ENCODE peak calls at places on chromosomes 3 and 15, in seven cellular contexts. X is upper lobe of right lung; N is RWPE2; I is CD4-positive, alpha-beta T cell; T is colonic mucosa; Y is cardiac muscle cell; K is suprapubic skin. J is an unnamed sample. For H3K9me3, the result is how much of the 10 kb centered on the place peaks cover.

GRCh38 chr3:87873136-87873535 is 185.7 kb downstream of the CGGBP1 start:
- DNase-seq in I (no peak), Y (no peak), N (no peak), K (no peak), X (no peak), T (no peak), J (no peak)

GRCh38 chr15:29124581-29125381 is 144.8 kb downstream of the NSMCE3 start:
- DNase-seq in X (no peak), I (no peak), N (no peak), Y (no peak), K (no peak), T (no peak), J (no peak)

GRCh38 chr3:148962513-148962912 is 28.8 kb upstream of the GYG1 start:
- DNase-seq in N (no peak), Y (peak), I (no peak), T (no peak), K (no peak), X (no peak), J (no peak)

GRCh38 chr3:125148836-125149235 is 63.7 kb downstream of the SLC12A8 start:
- DNase-seq in I (no peak), K (peak), Y (no peak), X (peak), T (no peak), N (no peak), J (no peak)

GRCh38 chr3:194312186-194312742 is 38.9 kb downstream of the CPN2 start:
- DNase-seq in K (peak), N (no peak), I (peak), Y (no peak), T (no peak), X (peak), J (no peak)

GRCh38 chr3:136250862-136251460 is 821 bp downstream of the PCCB start:
- DNase-seq in T (peak), K (peak), I (peak), X (peak), Y (peak), N (no peak), J (no peak)

GRCh38 chr3:41199866-41200668 is 762 bp downstream of the CTNNB1 start:
- DNase-seq in X (peak), N (no peak), Y (no peak), I (no peak), K (peak), T (peak), J (no peak)

GRCh38 chr3:158702815-158703481 is 29.3 kb downstream of the RARRES1 start:
- DNase-seq in T (no peak), N (no peak), I (no peak), X (no peak), K (no peak), Y (no peak), J (no peak)

GRCh38 chr15:44033894-44034293 is 161.2 kb downstream of the FRMD5 start:
- DNase-seq in Y (peak), X (no peak), K (no peak), N (no peak), I (no peak), T (no peak), J (no peak)

GRCh38 chr15:79399591-79399990 is 32.5 kb upstream of the MINAR1 start:
- DNase-seq in X (no peak), T (no peak), Y (no peak), K (no peak), N (no peak), I (no peak), J (no peak)

GRCh38 chr3:149620291-149621020 is 37.4 kb downstream of the WWTR1 start:
- DNase-seq in K (no peak), I (no peak), T (no peak), X (no peak), Y (no peak), N (no peak), J (no peak)

GRCh38 chr15:90895571-90896117 is 7.5 kb upstream of the MAN2A2 start:
- DNase-seq in X (no peak), K (no peak), T (no peak), Y (no peak), N (no peak), I (no peak), J (no peak)

GRCh38 chr3:51682079-51682478 is 11.0 kb downstream of the TEX264 start:
- DNase-seq in I (peak), T (peak), X (no peak), Y (peak), N (no peak), K (no peak), J (peak)

GRCh38 chr15:31328999-31329639 is 2.5 kb downstream of the KLF13 start:
- DNase-seq in K (no peak), X (peak), T (peak), I (peak), N (no peak), Y (no peak), J (peak)

GRCh38 chr15:91469627-91470567 is 369.8 kb downstream of the SV2B start:
- DNase-seq in Y (peak), I (peak), K (no peak), N (no peak), X (no peak), T (peak), J (peak)

GRCh38 chr3:109195812-109196211 is 59.3 kb downstream of the C3orf85 start:
- DNase-seq in K (no peak), X (no peak), T (no peak), Y (no peak), N (no peak), I (no peak), J (no peak)

GRCh38 chr3:48426401-48426909 is 3.4 kb downstream of the PLXNB1 start:
- DNase-seq in N (no peak), Y (no peak), X (no peak), T (no peak), I (no peak), K (no peak), J (no peak)

GRCh38 chr15:40930430-40931299 is 1.5 kb downstream of the DLL4 start:
- DNase-seq in N (peak), X (peak), T (peak), Y (peak), I (peak), K (peak), J (no peak)

GRCh38 chr3:119883461-119884160 is 101.7 kb downstream of the NR1I2 start:
- DNase-seq in T (no peak), Y (no peak), K (no peak), I (no peak), N (no peak), X (no peak), J (no peak)

GRCh38 chr15:48682949-48683651 is 37.6 kb upstream of the FBN1 start:
- DNase-seq in K (peak), T (peak), X (no peak), I (no peak), Y (no peak), N (peak), J (no peak)

GRCh38 chr15:63364293-63365003 is 17.2 kb downstream of the CA12 start:
- DNase-seq in N (no peak), I (no peak), Y (no peak), X (no peak), K (no peak), T (no peak), J (no peak)

GRCh38 chr3:133661454-133662255 is at the start of gene TOPBP1:
- DNase-seq in T (peak), N (peak), Y (peak), I (peak), X (peak), K (peak), J (peak)

GRCh38 chr3:64686446-64686908 is 1.3 kb downstream of the ADAMTS9 start:
- DNase-seq in K (no peak), Y (peak), X (peak), T (peak), N (no peak), I (no peak), J (no peak)

GRCh38 chr3:11477286-11477935 is 166.3 kb downstream of the VGLL4 start:
- DNase-seq in X (no peak), T (no peak), I (no peak), K (no peak), N (no peak), Y (no peak), J (no peak)

GRCh38 chr3:148512648-148513047 is 185.1 kb upstream of the AGTR1 start:
- DNase-seq in N (no peak), T (no peak), K (no peak), Y (no peak), X (no peak), I (no peak), J (no peak)

GRCh38 chr3:63042866-63043265 is 167.7 kb upstream of the CADPS start:
- DNase-seq in I (no peak), T (no peak), Y (no peak), X (no peak), K (no peak), N (no peak), J (no peak)

GRCh38 chr3:72924055-72924454 is 36.2 kb downstream of the GXYLT2 start:
- DNase-seq in K (no peak), Y (no peak), N (no peak), T (no peak), I (no peak), X (no peak), J (no peak)

GRCh38 chr15:35674873-35675781 is 129.2 kb upstream of the DPH6 start:
- DNase-seq in N (no peak), K (no peak), T (no peak), Y (peak), X (no peak), I (no peak), J (no peak)

GRCh38 chr3:198109883-198110282 is 149.9 kb downstream of the LMLN start:
- DNase-seq in X (no peak), T (no peak), N (no peak), K (no peak), I (no peak), Y (no peak), J (no peak)
- H3K9me3 ChIP-seq in X (under half), T (under half), N (under half), K (under half), I (under half), Y (under half), J (under half)

GRCh38 chr3:196754215-196754937 is 14.7 kb downstream of the PAK2 start:
- DNase-seq in X (no peak), K (no peak), N (no peak), Y (no peak), I (no peak), T (peak), J (no peak)

GRCh38 chr3:196757876-196758739 is 18.5 kb downstream of the PAK2 start:
- DNase-seq in X (no peak), N (no peak), T (no peak), Y (no peak), I (no peak), K (no peak), J (no peak)

GRCh38 chr3:196756738-196757137 is 17.1 kb downstream of the PAK2 start:
- DNase-seq in K (no peak), X (no peak), I (no peak), Y (no peak), T (no peak), N (no peak), J (no peak)

GRCh38 chr3:196749125-196749524 is 9.5 kb downstream of the PAK2 start:
- DNase-seq in Y (no peak), X (no peak), K (no peak), I (no peak), T (no peak), N (no peak), J (no peak)

GRCh38 chr3:196753201-196753600 is 13.5 kb downstream of the PAK2 start:
- DNase-seq in X (no peak), Y (no peak), I (no peak), N (no peak), K (no peak), T (no peak), J (no peak)
- H3K9me3 ChIP-seq in X (under half), Y (under half), I (under half), N (under half), K (under half), T (under half), J (under half)

GRCh38 chr3:353191-353739 is 156.7 kb downstream of the CHL1 start:
- DNase-seq in I (no peak), T (no peak), N (no peak), K (no peak), X (no peak), Y (no peak), J (no peak)
- H3K9me3 ChIP-seq in I (under half), T (under half), N (under half), K (under half), X (under half), Y (under half), J (under half)

DNA sequence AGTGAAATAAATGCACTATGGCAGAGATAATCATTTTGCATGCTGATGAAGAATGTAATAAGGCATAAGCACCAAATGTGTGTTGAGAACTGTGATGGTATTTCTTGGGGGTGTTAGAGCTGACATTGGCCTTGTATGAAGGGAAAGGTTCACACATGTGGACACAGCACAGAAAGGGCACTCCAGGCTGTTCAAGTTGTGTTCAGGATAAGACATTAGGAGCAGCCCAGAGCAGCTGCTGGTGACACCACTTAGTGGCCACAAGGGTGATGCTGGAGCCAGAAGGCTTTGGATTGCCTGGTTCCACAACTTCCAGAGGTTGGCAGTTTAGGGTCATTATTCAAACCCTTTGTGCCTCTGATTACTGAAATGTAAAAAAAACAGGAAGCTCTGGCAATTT is 155.4 kb downstream of the GOLGA6L6 start:
- DNase-seq in T (no peak), N (no peak), Y (no peak), X (no peak), K (no peak), I (no peak), J (no peak)
- H3K9me3 ChIP-seq in T (under half), N (under half), Y (half or more), X (under half), K (under half), I (under half), J (under half)

GRCh38 chr15:56126409-56126808 is 117.3 kb downstream of the RFX7 start:
- DNase-seq in K (no peak), X (no peak), N (no peak), Y (no peak), T (no peak), I (no peak), J (no peak)

GRCh38 chr15:56128081-56128480 is 115.6 kb downstream of the RFX7 start:
- DNase-seq in N (no peak), X (no peak), T (no peak), K (no peak), I (no peak), Y (no peak), J (no peak)

DNA sequence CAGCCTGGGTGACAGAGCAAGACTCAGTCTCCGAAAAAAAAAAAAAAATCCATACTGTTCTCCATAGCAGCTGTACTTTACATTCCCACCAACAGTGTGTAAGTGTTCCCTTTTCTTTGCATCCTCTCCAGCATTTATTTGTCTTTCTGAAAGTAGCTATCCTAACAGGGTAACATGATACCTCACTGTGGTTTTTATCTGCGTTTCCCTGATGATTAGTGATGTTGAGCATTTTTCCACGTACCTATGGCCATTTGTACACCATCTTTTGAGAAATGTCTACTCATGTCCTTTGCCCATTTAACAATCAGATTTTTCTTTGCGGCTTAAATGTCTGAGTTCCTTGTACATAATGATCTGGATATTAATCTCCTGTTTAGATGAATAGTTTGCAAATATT is 119.3 kb downstream of the RFX7 start:
- DNase-seq in N (no peak), X (no peak), I (no peak), K (no peak), Y (no peak), T (no peak), J (no peak)
- H3K9me3 ChIP-seq in N (under half), X (under half), I (under half), K (under half), Y (under half), T (under half), J (under half)

DNA sequence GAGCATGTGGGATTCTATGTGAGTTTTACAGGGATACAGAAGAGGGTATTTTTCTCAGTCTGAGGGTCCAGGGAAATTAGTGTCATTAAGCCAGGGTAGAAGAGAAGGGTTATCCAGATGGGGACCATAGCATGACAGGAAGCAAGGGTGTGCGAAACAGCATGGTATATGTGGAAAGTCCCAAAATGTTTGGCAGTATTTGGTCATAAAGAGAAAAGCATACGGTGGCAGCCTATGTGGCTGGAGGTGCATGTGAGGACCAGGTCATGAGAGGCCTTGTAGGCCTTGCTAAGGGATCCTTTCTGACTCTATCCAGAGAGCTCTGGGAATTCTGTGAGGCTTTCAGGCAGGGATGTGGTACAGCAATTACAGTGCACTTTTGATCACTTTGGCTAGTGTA is 411.4 kb downstream of the AGBL1 start:
- DNase-seq in Y (no peak), K (no peak), T (no peak), X (no peak), I (no peak), N (no peak), J (no peak)
- H3K9me3 ChIP-seq in Y (under half), K (under half), T (under half), X (under half), I (under half), N (under half), J (under half)

DNA sequence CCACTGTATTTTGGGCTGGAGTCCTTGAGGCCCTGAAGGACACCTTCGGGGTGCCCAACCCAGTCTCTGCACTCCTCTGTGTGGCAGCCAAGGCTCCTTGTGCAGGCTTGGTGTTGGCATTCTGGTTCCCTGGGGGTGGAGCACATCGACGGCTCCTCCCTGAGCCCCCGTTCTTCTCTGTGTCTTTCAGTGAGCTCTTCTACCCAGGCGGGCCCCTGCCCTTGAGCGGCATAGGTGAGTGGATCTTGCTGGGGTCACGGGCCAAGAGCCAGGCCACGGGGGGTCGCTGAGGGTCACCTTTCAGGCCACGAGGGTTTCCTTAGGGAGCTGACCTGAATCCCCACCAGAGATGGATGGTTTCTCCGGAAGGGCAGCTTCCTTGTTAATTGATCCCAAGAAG is 234.8 kb downstream of the SNRPN start:
- DNase-seq in K (no peak), N (no peak), I (no peak), X (no peak), T (no peak), Y (no peak), J (no peak)
- H3K9me3 ChIP-seq in K (under half), N (half or more), I (under half), X (under half), T (under half), Y (under half), J (under half)

GRCh38 chr3:164144824-164145223 is 933.5 kb downstream of the SI start:
- DNase-seq in T (no peak), I (no peak), Y (no peak), K (no peak), N (no peak), X (no peak), J (no peak)
- H3K9me3 ChIP-seq in T (under half), I (under half), Y (under half), K (under half), N (under half), X (under half), J (under half)

J was measured in T-helper 17 cell.